ENCODE peak calls at places on chromosomes 16 and 17, in eight cellular contexts. P is cardiac septum; T is fibroblast of mammary gland; B is HuH-7; K is PC-9; J is activated CD8-positive, alpha-beta T cell treated with anti-CD3 and anti-CD28 coated beads, Interleukin-2, amount 10 ng/mL, durations not matched to agents 7 days and 5 days; Q is GM03348; X is nephron progenitor cell. Y is an unnamed sample.
A peak's percentile ranks its signal among the peaks of the same experiment; 100 is the strongest.

GRCh38 chr17:21278304-21279197 is 6.0 kb upstream of the MAP2K3 start:
- DNase-seq in Q (peak; percentile 33), J (peak; percentile 79), T (no peak), P (peak; percentile 91), K (peak; percentile 56), B (no peak), X (no peak), Y (no peak)

GRCh38 chr17:35189291-35189690 is 4.9 kb downstream of the SLC35G3 start:
- DNase-seq in Q (no peak), J (peak; percentile 7), X (no peak), T (peak; percentile 45), B (no peak), K (no peak), P (no peak), Y (no peak)

GRCh38 chr16:56950881-56951771 is 10.6 kb upstream of the CETP start:
- DNase-seq in B (peak; percentile 60), P (no peak), J (peak; percentile 75), T (peak; percentile 61), X (peak; percentile 61), K (no peak), Q (peak; percentile 82), Y (no peak)

GRCh38 chr16:65524997-65525396 is 403.1 kb upstream of the CDH11 start:
- DNase-seq in J (no peak), P (no peak), Q (no peak), T (peak; percentile 56), B (no peak), K (no peak), X (peak; percentile 47), Y (peak; percentile 45)

GRCh38 chr16:70750893-70751467 is 50.0 kb downstream of the VAC14 start:
- DNase-seq in K (no peak), T (peak; percentile 100), Q (peak; percentile 78), X (no peak), B (no peak), P (peak; percentile 82), J (no peak), Y (no peak)

GRCh38 chr17:1562178-1562643 is 381 bp downstream of the PITPNA start:
- DNase-seq in K (no peak), Q (peak; percentile 78), P (no peak), X (no peak), B (peak; percentile 35), T (peak; percentile 20), J (peak; percentile 42), Y (no peak)

GRCh38 chr17:2090804-2091534 is 36.1 kb downstream of the HIC1 start:
- DNase-seq in P (no peak), J (no peak), K (peak; percentile 34), X (peak; percentile 53), T (peak; percentile 97), B (no peak), Q (peak; percentile 93), Y (no peak)

GRCh38 chr16:30724641-30725464 is 23.4 kb upstream of the PHKG2 start:
- DNase-seq in B (no peak), K (no peak), T (peak; percentile 26), Q (no peak), J (no peak), P (peak; percentile 80), X (no peak), Y (no peak)

GRCh38 chr17:50501054-50501453 is 7.2 kb upstream of the MYCBPAP start:
- DNase-seq in J (peak; percentile 47), B (no peak), Q (no peak), K (no peak), T (peak; percentile 58), X (peak; percentile 39), P (no peak), Y (no peak)

GRCh38 chr16:4115209-4115940 is 867 bp downstream of the ADCY9 start:
- DNase-seq in T (peak; percentile 60), B (peak; percentile 63), K (no peak), Q (peak; percentile 87), P (no peak), J (peak; percentile 49), X (peak; percentile 75), Y (no peak)

GRCh38 chr17:6583411-6583810 is 27.1 kb upstream of the PITPNM3 start:
- DNase-seq in P (no peak), X (no peak), K (no peak), B (no peak), J (no peak), Q (no peak), T (no peak), Y (no peak)

GRCh38 chr17:14621826-14622621 is 321.1 kb downstream of the HS3ST3B1 start:
- DNase-seq in Q (no peak), X (no peak), P (no peak), B (no peak), K (no peak), J (no peak), T (no peak), Y (no peak)

GRCh38 chr17:38877130-38877851 is 7.4 kb downstream of the LASP1 start:
- DNase-seq in J (peak; percentile 75), T (no peak), Q (no peak), P (no peak), K (no peak), B (no peak), X (no peak), Y (no peak)

GRCh38 chr17:32157225-32157624 is 14.9 kb downstream of the RHOT1 start:
- DNase-seq in T (peak; percentile 79), B (no peak), P (no peak), J (no peak), K (peak; percentile 76), Q (no peak), X (no peak), Y (no peak)

GRCh38 chr17:61380217-61380835 is 19.3 kb upstream of the TBX2 start:
- DNase-seq in J (no peak), X (no peak), K (no peak), T (peak; percentile 69), P (no peak), Q (no peak), B (no peak), Y (no peak)

GRCh38 chr17:82237083-82237745 is 8.4 kb downstream of the SLC16A3 start:
- DNase-seq in P (no peak), B (no peak), T (no peak), K (no peak), J (no peak), X (no peak), Q (no peak), Y (no peak)

GRCh38 chr17:41772218-41772585 is 14.3 kb downstream of the JUP start:
- DNase-seq in B (no peak), J (no peak), X (no peak), T (no peak), K (peak; percentile 88), Q (no peak), P (no peak), Y (no peak)

GRCh38 chr16:72105978-72106377 is 12.3 kb downstream of the DHX38 start:
- DNase-seq in X (no peak), Q (no peak), P (no peak), K (no peak), T (no peak), J (no peak), B (no peak), Y (no peak)

GRCh38 chr17:13355054-13355453 is 246.7 kb downstream of the HS3ST3A1 start:
- DNase-seq in T (no peak), J (no peak), X (no peak), P (no peak), Q (no peak), B (no peak), K (no peak), Y (no peak)

GRCh38 chr17:39209317-39210092 is 9.4 kb downstream of the RPL19 start:
- DNase-seq in J (peak; percentile 80), T (peak; percentile 57), P (peak; percentile 84), K (no peak), Q (peak; percentile 83), X (peak; percentile 66), B (no peak), Y (no peak)

GRCh38 chr16:89485701-89486246 is 4.6 kb downstream of the ANKRD11 start:
- DNase-seq in K (no peak), X (no peak), T (no peak), B (no peak), P (no peak), Q (no peak), J (no peak), Y (no peak)

GRCh38 chr17:68381076-68381900 is 76.0 kb downstream of the WIPI1 start:
- DNase-seq in J (no peak), P (no peak), X (no peak), Q (no peak), K (peak; percentile 99), B (no peak), T (peak; percentile 99), Y (no peak)